ENCODE peak calls at places on chromosomes 2 and 18, in eight cellular contexts. One of them, this sample, is unnamed.

GRCh38 chr2:26605195-26605968 is 35.8 kb downstream of the CIB4 start:
- DNase-seq in colonic mucosa: peak
- DNase-seq in chondrocyte: no peak
- DNase-seq in Calu3: peak
- DNase-seq in Right ventricle myocardium superior: no peak
- DNase-seq in T follicular helper cell: no peak
- DNase-seq in hypothalamus: no peak
- DNase-seq in HTR-8/SVneo: peak
- DNase-seq in this sample: peak

GRCh38 chr18:286515-287310 is 18.9 kb upstream of the THOC1 start:
- DNase-seq in chondrocyte: no peak
- DNase-seq in T follicular helper cell: no peak
- DNase-seq in Right ventricle myocardium superior: no peak
- DNase-seq in hypothalamus: no peak
- DNase-seq in HTR-8/SVneo: peak
- DNase-seq in colonic mucosa: no peak
- DNase-seq in Calu3: no peak
- DNase-seq in this sample: peak

GRCh38 chr2:81706856-81707255 is 1402.3 kb upstream of the LRRTM1 start:
- DNase-seq in Right ventricle myocardium superior: no peak
- DNase-seq in chondrocyte: no peak
- DNase-seq in Calu3: no peak
- DNase-seq in HTR-8/SVneo: no peak
- DNase-seq in hypothalamus: no peak
- DNase-seq in colonic mucosa: no peak
- DNase-seq in T follicular helper cell: no peak
- DNase-seq in this sample: no peak

GRCh38 chr18:28080876-28081300 is 96.0 kb downstream of the CDH2 start:
- DNase-seq in T follicular helper cell: no peak
- DNase-seq in Right ventricle myocardium superior: no peak
- DNase-seq in hypothalamus: no peak
- DNase-seq in colonic mucosa: no peak
- DNase-seq in Calu3: no peak
- DNase-seq in HTR-8/SVneo: no peak
- DNase-seq in chondrocyte: no peak
- DNase-seq in this sample: no peak

GRCh38 chr18:26911840-26912239 is 46.3 kb upstream of the AQP4 start:
- DNase-seq in hypothalamus: no peak
- DNase-seq in Right ventricle myocardium superior: no peak
- DNase-seq in HTR-8/SVneo: no peak
- DNase-seq in Calu3: no peak
- DNase-seq in T follicular helper cell: no peak
- DNase-seq in colonic mucosa: no peak
- DNase-seq in chondrocyte: no peak
- DNase-seq in this sample: no peak

GRCh38 chr2:219702796-219703545 is 75.5 kb downstream of the SLC4A3 start:
- DNase-seq in chondrocyte: no peak
- DNase-seq in colonic mucosa: no peak
- DNase-seq in HTR-8/SVneo: peak
- DNase-seq in Right ventricle myocardium superior: no peak
- DNase-seq in T follicular helper cell: no peak
- DNase-seq in Calu3: no peak
- DNase-seq in hypothalamus: no peak
- DNase-seq in this sample: no peak

GRCh38 chr2:15565392-15565791 is 4.3 kb upstream of the NBAS start:
- DNase-seq in colonic mucosa: no peak
- DNase-seq in Calu3: no peak
- DNase-seq in hypothalamus: no peak
- DNase-seq in T follicular helper cell: no peak
- DNase-seq in Right ventricle myocardium superior: no peak
- DNase-seq in chondrocyte: no peak
- DNase-seq in HTR-8/SVneo: no peak
- DNase-seq in this sample: no peak

GRCh38 chr2:191446910-191447309 is 201.7 kb downstream of the MYO1B start:
- DNase-seq in Right ventricle myocardium superior: no peak
- DNase-seq in hypothalamus: no peak
- DNase-seq in colonic mucosa: no peak
- DNase-seq in chondrocyte: no peak
- DNase-seq in T follicular helper cell: no peak
- DNase-seq in Calu3: no peak
- DNase-seq in HTR-8/SVneo: no peak
- DNase-seq in this sample: no peak

GRCh38 chr2:236366406-236366805 is 102.2 kb upstream of the ASB18 start:
- DNase-seq in Right ventricle myocardium superior: no peak
- DNase-seq in hypothalamus: no peak
- DNase-seq in T follicular helper cell: no peak
- DNase-seq in colonic mucosa: no peak
- DNase-seq in Calu3: no peak
- DNase-seq in HTR-8/SVneo: no peak
- DNase-seq in chondrocyte: no peak
- DNase-seq in this sample: no peak

GRCh38 chr2:123080331-123080730 is 944.8 kb upstream of the CNTNAP5 start:
- DNase-seq in HTR-8/SVneo: no peak
- DNase-seq in Calu3: no peak
- DNase-seq in Right ventricle myocardium superior: no peak
- DNase-seq in chondrocyte: no peak
- DNase-seq in colonic mucosa: no peak
- DNase-seq in hypothalamus: no peak
- DNase-seq in T follicular helper cell: no peak
- DNase-seq in this sample: no peak

GRCh38 chr18:24274822-24275221 is 122.8 kb downstream of the OSBPL1A start:
- DNase-seq in Calu3: no peak
- DNase-seq in T follicular helper cell: no peak
- DNase-seq in hypothalamus: no peak
- DNase-seq in Right ventricle myocardium superior: no peak
- DNase-seq in colonic mucosa: peak
- DNase-seq in chondrocyte: no peak
- DNase-seq in HTR-8/SVneo: no peak
- DNase-seq in this sample: no peak

GRCh38 chr2:74828534-74828933 is 5.4 kb upstream of the HK2 start:
- DNase-seq in hypothalamus: no peak
- DNase-seq in Calu3: no peak
- DNase-seq in chondrocyte: no peak
- DNase-seq in T follicular helper cell: no peak
- DNase-seq in HTR-8/SVneo: no peak
- DNase-seq in Right ventricle myocardium superior: no peak
- DNase-seq in colonic mucosa: no peak
- DNase-seq in this sample: no peak

GRCh38 chr2:238441262-238442114 is 14.8 kb downstream of the ASB1 start:
- DNase-seq in chondrocyte: no peak
- DNase-seq in hypothalamus: no peak
- DNase-seq in HTR-8/SVneo: no peak
- DNase-seq in Right ventricle myocardium superior: no peak
- DNase-seq in Calu3: no peak
- DNase-seq in T follicular helper cell: no peak
- DNase-seq in colonic mucosa: no peak
- DNase-seq in this sample: no peak

GRCh38 chr2:138042311-138042710 is 78.0 kb downstream of the HNMT start:
- DNase-seq in Calu3: no peak
- DNase-seq in hypothalamus: no peak
- DNase-seq in HTR-8/SVneo: no peak
- DNase-seq in chondrocyte: no peak
- DNase-seq in Right ventricle myocardium superior: no peak
- DNase-seq in colonic mucosa: no peak
- DNase-seq in T follicular helper cell: no peak
- DNase-seq in this sample: no peak

GRCh38 chr2:164896634-164897033 is 55.0 kb upstream of the COBLL1 start:
- DNase-seq in HTR-8/SVneo: no peak
- DNase-seq in chondrocyte: no peak
- DNase-seq in Right ventricle myocardium superior: no peak
- DNase-seq in colonic mucosa: no peak
- DNase-seq in Calu3: no peak
- DNase-seq in T follicular helper cell: no peak
- DNase-seq in hypothalamus: no peak
- DNase-seq in this sample: peak

GRCh38 chr2:100941646-100942240 is 60.3 kb upstream of the RPL31 start:
- DNase-seq in T follicular helper cell: no peak
- DNase-seq in colonic mucosa: no peak
- DNase-seq in Calu3: no peak
- DNase-seq in chondrocyte: no peak
- DNase-seq in hypothalamus: no peak
- DNase-seq in HTR-8/SVneo: no peak
- DNase-seq in Right ventricle myocardium superior: no peak
- DNase-seq in this sample: no peak

GRCh38 chr18:55275042-55275897 is 312.7 kb downstream of the TCF4 start:
- DNase-seq in Right ventricle myocardium superior: peak
- DNase-seq in chondrocyte: no peak
- DNase-seq in hypothalamus: no peak
- DNase-seq in HTR-8/SVneo: peak
- DNase-seq in T follicular helper cell: no peak
- DNase-seq in Calu3: no peak
- DNase-seq in colonic mucosa: no peak
- DNase-seq in this sample: peak

GRCh38 chr2:201680743-201681142 is 17.7 kb downstream of the MPP4 start:
- DNase-seq in colonic mucosa: peak
- DNase-seq in Calu3: peak
- DNase-seq in HTR-8/SVneo: peak
- DNase-seq in hypothalamus: no peak
- DNase-seq in T follicular helper cell: no peak
- DNase-seq in chondrocyte: no peak
- DNase-seq in Right ventricle myocardium superior: no peak
- DNase-seq in this sample: no peak

GRCh38 chr2:108612514-108613183 is 78.4 kb downstream of the LIMS1 start:
- DNase-seq in Right ventricle myocardium superior: no peak
- DNase-seq in colonic mucosa: no peak
- DNase-seq in T follicular helper cell: peak
- DNase-seq in Calu3: no peak
- DNase-seq in chondrocyte: no peak
- DNase-seq in HTR-8/SVneo: no peak
- DNase-seq in hypothalamus: no peak
- DNase-seq in this sample: no peak

GRCh38 chr18:61738042-61738441 is 154.8 kb downstream of the RNF152 start:
- DNase-seq in chondrocyte: no peak
- DNase-seq in colonic mucosa: no peak
- DNase-seq in hypothalamus: no peak
- DNase-seq in HTR-8/SVneo: no peak
- DNase-seq in T follicular helper cell: no peak
- DNase-seq in Calu3: no peak
- DNase-seq in Right ventricle myocardium superior: no peak
- DNase-seq in this sample: peak

GRCh38 chr2:211408485-211408884 is 852.1 kb downstream of the CPS1 start:
- DNase-seq in HTR-8/SVneo: no peak
- DNase-seq in T follicular helper cell: no peak
- DNase-seq in Calu3: peak
- DNase-seq in hypothalamus: no peak
- DNase-seq in colonic mucosa: no peak
- DNase-seq in Right ventricle myocardium superior: no peak
- DNase-seq in chondrocyte: no peak
- DNase-seq in this sample: peak

GRCh38 chr2:10620481-10620880 is 69.3 kb downstream of the NOL10 start:
- DNase-seq in hypothalamus: no peak
- DNase-seq in HTR-8/SVneo: peak
- DNase-seq in Right ventricle myocardium superior: no peak
- DNase-seq in chondrocyte: no peak
- DNase-seq in T follicular helper cell: no peak
- DNase-seq in Calu3: no peak
- DNase-seq in colonic mucosa: no peak
- DNase-seq in this sample: peak

GRCh38 chr2:84170979-84171378 is 288.1 kb downstream of the SUCLG1 start:
- DNase-seq in colonic mucosa: no peak
- DNase-seq in hypothalamus: no peak
- DNase-seq in T follicular helper cell: no peak
- DNase-seq in Right ventricle myocardium superior: no peak
- DNase-seq in HTR-8/SVneo: no peak
- DNase-seq in chondrocyte: no peak
- DNase-seq in Calu3: no peak
- DNase-seq in this sample: no peak

GRCh38 chr2:67213270-67213670 is 183.9 kb upstream of the ETAA1 start:
- DNase-seq in Calu3: no peak
- DNase-seq in chondrocyte: no peak
- DNase-seq in hypothalamus: no peak
- DNase-seq in colonic mucosa: no peak
- DNase-seq in Right ventricle myocardium superior: no peak
- DNase-seq in T follicular helper cell: no peak
- DNase-seq in HTR-8/SVneo: no peak
- DNase-seq in this sample: no peak

GRCh38 chr18:24915547-24915946 is 436.4 kb downstream of the ZNF521 start:
- DNase-seq in T follicular helper cell: no peak
- DNase-seq in HTR-8/SVneo: no peak
- DNase-seq in Right ventricle myocardium superior: no peak
- DNase-seq in hypothalamus: no peak
- DNase-seq in Calu3: no peak
- DNase-seq in colonic mucosa: no peak
- DNase-seq in chondrocyte: no peak
- DNase-seq in this sample: peak

GRCh38 chr2:45974056-45974455 is 322.6 kb downstream of the PRKCE start:
- DNase-seq in hypothalamus: no peak
- DNase-seq in HTR-8/SVneo: no peak
- DNase-seq in T follicular helper cell: no peak
- DNase-seq in chondrocyte: no peak
- DNase-seq in Right ventricle myocardium superior: no peak
- DNase-seq in Calu3: no peak
- DNase-seq in colonic mucosa: no peak
- DNase-seq in this sample: no peak

GRCh38 chr2:50491541-50492114 is 540.3 kb downstream of the NRXN1 start:
- DNase-seq in Calu3: peak
- DNase-seq in colonic mucosa: no peak
- DNase-seq in Right ventricle myocardium superior: no peak
- DNase-seq in T follicular helper cell: no peak
- DNase-seq in hypothalamus: no peak
- DNase-seq in chondrocyte: no peak
- DNase-seq in HTR-8/SVneo: peak
- DNase-seq in this sample: peak

GRCh38 chr2:83386559-83386958 is 1072.5 kb downstream of the SUCLG1 start:
- DNase-seq in HTR-8/SVneo: no peak
- DNase-seq in colonic mucosa: no peak
- DNase-seq in chondrocyte: no peak
- DNase-seq in Right ventricle myocardium superior: no peak
- DNase-seq in Calu3: no peak
- DNase-seq in T follicular helper cell: no peak
- DNase-seq in hypothalamus: no peak
- DNase-seq in this sample: no peak

GRCh38 chr2:52810460-52810859 is 957.1 kb upstream of the CHAC2 start:
- DNase-seq in hypothalamus: no peak
- DNase-seq in colonic mucosa: no peak
- DNase-seq in HTR-8/SVneo: peak
- DNase-seq in T follicular helper cell: no peak
- DNase-seq in Calu3: peak
- DNase-seq in chondrocyte: no peak
- DNase-seq in Right ventricle myocardium superior: no peak
- DNase-seq in this sample: peak

GRCh38 chr2:127864877-127865276 is 6.9 kb upstream of the POLR2D start:
- DNase-seq in chondrocyte: no peak
- DNase-seq in hypothalamus: no peak
- DNase-seq in HTR-8/SVneo: no peak
- DNase-seq in Calu3: no peak
- DNase-seq in Right ventricle myocardium superior: no peak
- DNase-seq in colonic mucosa: peak
- DNase-seq in T follicular helper cell: no peak
- DNase-seq in this sample: peak

GRCh38 chr18:76530846-76531245 is 35.8 kb upstream of the ZNF516 start:
- DNase-seq in HTR-8/SVneo: no peak
- DNase-seq in Calu3: no peak
- DNase-seq in T follicular helper cell: no peak
- DNase-seq in colonic mucosa: no peak
- DNase-seq in chondrocyte: peak
- DNase-seq in hypothalamus: no peak
- DNase-seq in Right ventricle myocardium superior: no peak
- DNase-seq in this sample: no peak

GRCh38 chr2:20536619-20537422 is 89.9 kb downstream of the RHOB start:
- DNase-seq in hypothalamus: peak
- DNase-seq in Right ventricle myocardium superior: no peak
- DNase-seq in HTR-8/SVneo: no peak
- DNase-seq in colonic mucosa: no peak
- DNase-seq in T follicular helper cell: no peak
- DNase-seq in Calu3: no peak
- DNase-seq in chondrocyte: no peak
- DNase-seq in this sample: no peak